ENCODE peak calls at places on chromosomes 1 and 21, in four cellular contexts. One of them, this sample, is unnamed.

GRCh38 chr1:152756872-152757271 is 953 bp upstream of the KPRP start:
- DNase-seq in GM04504: no peak
- DNase-seq in DMS153: no peak
- DNase-seq in AG09309: no peak
- DNase-seq in this sample: peak

GRCh38 chr1:25705699-25706098 is 89.1 kb downstream of the MAN1C1 start:
- DNase-seq in GM04504: no peak
- DNase-seq in DMS153: no peak
- DNase-seq in AG09309: no peak
- DNase-seq in this sample: no peak

GRCh38 chr1:73593804-73594203 is 604.2 kb downstream of the LRRIQ3 start:
- DNase-seq in GM04504: no peak
- DNase-seq in DMS153: no peak
- DNase-seq in AG09309: no peak
- DNase-seq in this sample: no peak

GRCh38 chr1:232856556-232856955 is 51.3 kb downstream of the MAP10 start:
- DNase-seq in GM04504: no peak
- DNase-seq in DMS153: no peak
- DNase-seq in AG09309: no peak
- DNase-seq in this sample: no peak

GRCh38 chr1:55860816-55861519 is 645.8 kb upstream of the USP24 start:
- DNase-seq in GM04504: no peak
- DNase-seq in DMS153: no peak
- DNase-seq in AG09309: no peak
- DNase-seq in this sample: no peak

GRCh38 chr1:61050541-61051454 is 31.6 kb upstream of the NFIA start:
- DNase-seq in GM04504: no peak
- DNase-seq in DMS153: no peak
- DNase-seq in AG09309: no peak
- DNase-seq in this sample: no peak

GRCh38 chr1:226047495-226047894 is 15.0 kb upstream of the H3-3A start:
- DNase-seq in GM04504: peak
- DNase-seq in DMS153: no peak
- DNase-seq in AG09309: no peak
- DNase-seq in this sample: peak

GRCh38 chr1:237961710-237962109 is 71.0 kb upstream of the ZP4 start:
- DNase-seq in GM04504: no peak
- DNase-seq in DMS153: peak
- DNase-seq in AG09309: no peak
- DNase-seq in this sample: no peak

GRCh38 chr1:236862231-236862591 is 67.1 kb downstream of the MTR start:
- DNase-seq in GM04504: no peak
- DNase-seq in DMS153: no peak
- DNase-seq in AG09309: no peak
- DNase-seq in this sample: no peak

GRCh38 chr21:38839683-38840286 is 34.1 kb downstream of the ETS2 start:
- DNase-seq in GM04504: peak
- DNase-seq in DMS153: no peak
- DNase-seq in AG09309: peak
- DNase-seq in this sample: peak

GRCh38 chr1:114154146-114154962 is 685 bp upstream of the SYT6 start:
- DNase-seq in GM04504: no peak
- DNase-seq in DMS153: no peak
- DNase-seq in AG09309: no peak
- DNase-seq in this sample: peak

GRCh38 chr1:229941785-229942184 is 125.3 kb upstream of the GALNT2 start:
- DNase-seq in GM04504: no peak
- DNase-seq in DMS153: no peak
- DNase-seq in AG09309: no peak
- DNase-seq in this sample: no peak

GRCh38 chr1:51301152-51301843 is 29.1 kb downstream of the TTC39A start:
- DNase-seq in GM04504: no peak
- DNase-seq in DMS153: no peak
- DNase-seq in AG09309: no peak
- DNase-seq in this sample: no peak

GRCh38 chr21:44550807-44551206 is 498 bp downstream of the KRTAP10-2 start:
- DNase-seq in GM04504: no peak
- DNase-seq in DMS153: no peak
- DNase-seq in AG09309: no peak
- DNase-seq in this sample: peak